ENCODE peak calls at places on chromosomes 16 and 17, in seven cellular contexts. C, T, R, Z, M, D and W are unnamed samples.

GRCh38 chr17:30323895-30324319 is 9.9 kb downstream of the TMIGD1 start:
- DNase-seq in C (peak; percentile 66), T (no peak), R (no peak), Z (no peak), M (no peak), D (peak; percentile 78), W (no peak)

GRCh38 chr17:8753976-8754440 is 4.3 kb downstream of the SPDYE4 start:
- DNase-seq in C (peak; percentile 53), T (peak; percentile 28), R (no peak), Z (no peak), M (peak; percentile 33), D (peak; percentile 21), W (no peak)

GRCh38 chr16:921321-921905 is 49.4 kb downstream of the LMF1 start:
- DNase-seq in C (no peak), T (no peak), R (no peak), Z (no peak), M (no peak), D (no peak), W (no peak)

GRCh38 chr17:82343560-82343959 is 10.0 kb upstream of the SECTM1 start:
- DNase-seq in C (no peak), T (no peak), R (no peak), Z (no peak), M (no peak), D (no peak), W (no peak)

GRCh38 chr16:63922563-63922962 is 1199.3 kb downstream of the CDH11 start:
- DNase-seq in C (no peak), T (no peak), R (no peak), Z (no peak), M (no peak), D (no peak), W (no peak)

GRCh38 chr17:63445571-63446217 is 412 bp downstream of the CYB561 start:
- DNase-seq in C (no peak), T (peak; percentile 69), R (no peak), Z (no peak), M (peak; percentile 75), D (no peak), W (peak; percentile 22)

GRCh38 chr16:28182183-28182582 is 29.6 kb downstream of the XPO6 start:
- DNase-seq in C (peak; percentile 29), T (peak; percentile 41), R (no peak), Z (no peak), M (no peak), D (peak; percentile 29), W (no peak)

GRCh38 chr16:80852261-80852872 is 48.0 kb upstream of the CDYL2 start:
- DNase-seq in C (peak; percentile 62), T (peak; percentile 34), R (no peak), Z (no peak), M (peak; percentile 18), D (peak; percentile 44), W (peak; percentile 39)

GRCh38 chr16:78684655-78685400 is 585.4 kb downstream of the WWOX start:
- DNase-seq in C (peak; percentile 75), T (peak; percentile 75), R (no peak), Z (no peak), M (no peak), D (no peak), W (no peak)

GRCh38 chr17:66476014-66476413 is 173.6 kb downstream of the PRKCA start:
- DNase-seq in C (no peak), T (no peak), R (no peak), Z (no peak), M (no peak), D (no peak), W (no peak)

GRCh38 chr17:76537288-76537577 is 276 bp downstream of the CYGB start:
- DNase-seq in C (peak; percentile 53), T (peak; percentile 61), R (no peak), Z (no peak), M (no peak), D (no peak), W (no peak)